ENCODE peak calls at places on chromosomes 3 and 15, in eight cellular contexts. J, H, U, E, G, O, Y and K are unnamed samples.

GRCh38 chr3:102360211-102360610 is 74.6 kb upstream of the ZPLD1 start:
- DNase-seq in J (no peak), E (no peak), U (no peak), Y (no peak), H (no peak), O (no peak), G (no peak), K (no peak)

GRCh38 chr15:45855907-45856579 is 221.2 kb downstream of the SQOR start:
- DNase-seq in E (peak; percentile 95), J (no peak), Y (no peak), O (no peak), H (no peak), U (no peak), G (no peak), K (no peak)

GRCh38 chr3:31427623-31428022 is 105.1 kb upstream of the STT3B start:
- DNase-seq in O (no peak), U (no peak), E (no peak), Y (no peak), G (no peak), H (no peak), J (no peak), K (no peak)

GRCh38 chr3:195005251-195005620 is 265.7 kb downstream of the XXYLT1 start:
- DNase-seq in E (no peak), O (no peak), Y (no peak), J (no peak), U (no peak), H (peak; percentile 4), G (no peak), K (no peak)

GRCh38 chr15:90266485-90266884 is 1.0 kb downstream of the NGRN start:
- DNase-seq in G (no peak), Y (no peak), H (no peak), E (peak; percentile 25), O (peak; percentile 20), U (no peak), J (no peak), K (no peak)

GRCh38 chr3:85161544-85161943 is 202.8 kb downstream of the CADM2 start:
- DNase-seq in H (no peak), J (no peak), O (no peak), E (peak; percentile 93), U (no peak), Y (no peak), G (no peak), K (no peak)

GRCh38 chr3:129938140-129938930 is 36.2 kb upstream of the TRH start:
- DNase-seq in G (no peak), J (no peak), O (no peak), H (no peak), Y (no peak), U (no peak), E (no peak), K (no peak)

GRCh38 chr3:126132751-126133511 is 47.5 kb downstream of the ALDH1L1 start:
- DNase-seq in U (no peak), G (no peak), H (no peak), O (peak; percentile 12), E (peak; percentile 25), Y (no peak), J (no peak), K (no peak)

GRCh38 chr15:89836255-89837133 is 21.8 kb upstream of the ANPEP start:
- DNase-seq in E (peak; percentile 91), O (peak; percentile 96), J (no peak), Y (peak; percentile 91), G (no peak), U (no peak), H (no peak), K (no peak)

GRCh38 chr3:45084820-45085816 is 59.0 kb downstream of the CLEC3B start:
- DNase-seq in J (no peak), E (peak; percentile 63), G (no peak), U (no peak), Y (peak; percentile 76), H (no peak), O (peak; percentile 97), K (no peak)

GRCh38 chr15:40436116-40436891 is 4.4 kb upstream of the BAHD1 start:
- DNase-seq in H (peak; percentile 69), O (no peak), G (no peak), J (peak; percentile 54), Y (no peak), E (no peak), U (no peak), K (no peak)

GRCh38 chr3:31166249-31166885 is 271.9 kb upstream of the GADL1 start:
- DNase-seq in U (no peak), Y (no peak), E (peak; percentile 47), O (peak; percentile 84), J (no peak), G (no peak), H (no peak), K (no peak)

GRCh38 chr3:53805463-53806159 is 40.6 kb downstream of the CHDH start:
- DNase-seq in H (no peak), E (no peak), U (no peak), Y (no peak), G (no peak), O (no peak), J (no peak), K (no peak)

GRCh38 chr3:73143821-73144237 is 82.4 kb downstream of the EBLN2 start:
- DNase-seq in Y (peak; percentile 37), E (peak; percentile 4), G (peak; percentile 51), O (no peak), H (no peak), U (no peak), J (peak; percentile 91), K (no peak)

GRCh38 chr3:133573629-133574194 is at the start of gene CDV3:
- DNase-seq in O (no peak), J (no peak), U (peak; percentile 78), H (no peak), Y (no peak), G (peak; percentile 61), E (no peak), K (no peak)

GRCh38 chr3:121998588-121999473 is 23.2 kb downstream of the ILDR1 start:
- DNase-seq in O (no peak), E (no peak), J (no peak), H (no peak), U (no peak), G (no peak), Y (no peak), K (no peak)

GRCh38 chr3:1394188-1394587 is 301.4 kb downstream of the CNTN6 start:
- DNase-seq in U (no peak), E (no peak), H (peak; percentile 6), J (no peak), O (no peak), G (no peak), Y (no peak), K (no peak)

GRCh38 chr3:161275919-161276318 is 54.8 kb downstream of the NMD3 start:
- DNase-seq in Y (no peak), G (no peak), J (no peak), E (peak; percentile 84), O (no peak), U (no peak), H (no peak), K (no peak)

GRCh38 chr3:50655009-50655830 is 19.5 kb upstream of the DOCK3 start:
- DNase-seq in E (peak; percentile 61), H (no peak), J (no peak), O (peak; percentile 13), G (no peak), U (no peak), Y (no peak), K (no peak)

GRCh38 chr3:158094917-158095301 is 11.3 kb downstream of the SHOX2 start:
- DNase-seq in O (no peak), G (no peak), U (no peak), E (no peak), Y (no peak), H (no peak), J (no peak), K (no peak)